ENCODE peak calls at places on chromosomes 1 and 21, in five cellular contexts. One of them, this sample, is unnamed. For H3K27me3, the result is how much of the 10 kb centered on the place peaks cover.

GRCh38 chr1:161092621-161093028 is 3.3 kb upstream of the NECTIN4 start:
- DNase-seq in breast epithelium: peak
- DNase-seq in transverse colon: no peak
- DNase-seq in left ventricle myocardium inferior: no peak
- DNase-seq in psoas muscle: no peak
- DNase-seq in this sample: no peak

GRCh38 chr1:75130865-75131592 is 3.2 kb upstream of the LHX8 start:
- DNase-seq in breast epithelium: no peak
- DNase-seq in transverse colon: no peak
- DNase-seq in left ventricle myocardium inferior: no peak
- DNase-seq in psoas muscle: no peak
- DNase-seq in this sample: peak

GRCh38 chr1:25936940-25937339 is 30.7 kb upstream of the STMN1 start:
- DNase-seq in breast epithelium: no peak
- DNase-seq in transverse colon: no peak
- DNase-seq in left ventricle myocardium inferior: no peak
- DNase-seq in psoas muscle: no peak
- DNase-seq in this sample: no peak

GRCh38 chr1:232388363-232388762 is 241.6 kb downstream of the SIPA1L2 start:
- DNase-seq in breast epithelium: no peak
- DNase-seq in transverse colon: no peak
- DNase-seq in left ventricle myocardium inferior: no peak
- DNase-seq in psoas muscle: no peak
- DNase-seq in this sample: no peak

GRCh38 chr1:67987046-67987799 is 63.2 kb downstream of the DIRAS3 start:
- DNase-seq in breast epithelium: no peak
- DNase-seq in transverse colon: no peak
- DNase-seq in left ventricle myocardium inferior: no peak
- DNase-seq in psoas muscle: no peak
- DNase-seq in this sample: no peak

GRCh38 chr1:68814067-68814466 is 317.2 kb upstream of the DEPDC1 start:
- DNase-seq in breast epithelium: no peak
- DNase-seq in transverse colon: no peak
- DNase-seq in left ventricle myocardium inferior: no peak
- DNase-seq in psoas muscle: no peak
- DNase-seq in this sample: no peak

GRCh38 chr1:107874221-107874620 is 90.8 kb downstream of the VAV3 start:
- DNase-seq in breast epithelium: no peak
- DNase-seq in transverse colon: no peak
- DNase-seq in left ventricle myocardium inferior: no peak
- DNase-seq in psoas muscle: no peak
- DNase-seq in this sample: no peak

GRCh38 chr1:41500378-41500777 is 15.9 kb upstream of the EDN2 start:
- DNase-seq in breast epithelium: peak
- DNase-seq in transverse colon: peak
- DNase-seq in left ventricle myocardium inferior: no peak
- DNase-seq in psoas muscle: peak
- DNase-seq in this sample: no peak

GRCh38 chr1:107551491-107551890 is 410.7 kb downstream of the NTNG1 start:
- DNase-seq in breast epithelium: no peak
- DNase-seq in transverse colon: no peak
- DNase-seq in left ventricle myocardium inferior: no peak
- DNase-seq in psoas muscle: no peak
- DNase-seq in this sample: no peak

GRCh38 chr21:25896657-25897056 is 161.9 kb downstream of the GABPA start:
- DNase-seq in breast epithelium: no peak
- DNase-seq in transverse colon: no peak
- DNase-seq in left ventricle myocardium inferior: no peak
- DNase-seq in psoas muscle: no peak
- DNase-seq in this sample: no peak

GRCh38 chr21:45407629-45408247 is 2.8 kb downstream of the COL18A1 start:
- DNase-seq in breast epithelium: no peak
- DNase-seq in transverse colon: no peak
- DNase-seq in left ventricle myocardium inferior: peak
- DNase-seq in psoas muscle: peak
- DNase-seq in this sample: no peak

GRCh38 chr1:145985502-145986439 is 10.6 kb downstream of the TXNIP start:
- DNase-seq in breast epithelium: peak
- DNase-seq in transverse colon: no peak
- DNase-seq in left ventricle myocardium inferior: peak
- DNase-seq in psoas muscle: peak
- DNase-seq in this sample: no peak

GRCh38 chr1:53535846-53536245 is 76.6 kb downstream of the DMRTB1 start:
- DNase-seq in breast epithelium: no peak
- DNase-seq in transverse colon: no peak
- DNase-seq in left ventricle myocardium inferior: no peak
- DNase-seq in psoas muscle: no peak
- DNase-seq in this sample: no peak

GRCh38 chr21:44527983-44528633 is 11.9 kb downstream of the KRTAP10-1 start:
- DNase-seq in breast epithelium: peak
- DNase-seq in transverse colon: no peak
- DNase-seq in left ventricle myocardium inferior: peak
- DNase-seq in psoas muscle: no peak
- DNase-seq in this sample: no peak

GRCh38 chr1:178644308-178645120 is 80.5 kb upstream of the RALGPS2 start:
- DNase-seq in breast epithelium: no peak
- DNase-seq in transverse colon: peak
- DNase-seq in left ventricle myocardium inferior: peak
- DNase-seq in psoas muscle: no peak
- DNase-seq in this sample: no peak

GRCh38 chr1:206933333-206933945 is 11.7 kb upstream of the FCMR start:
- DNase-seq in breast epithelium: no peak
- DNase-seq in transverse colon: peak
- DNase-seq in left ventricle myocardium inferior: no peak
- DNase-seq in psoas muscle: no peak
- DNase-seq in this sample: peak

GRCh38 chr1:53463961-53464899 is 5.0 kb downstream of the DMRTB1 start:
- DNase-seq in breast epithelium: no peak
- DNase-seq in transverse colon: no peak
- DNase-seq in left ventricle myocardium inferior: no peak
- DNase-seq in psoas muscle: no peak
- DNase-seq in this sample: no peak

GRCh38 chr1:206685256-206685748 is 597 bp downstream of the MAPKAPK2 start:
- DNase-seq in breast epithelium: no peak
- DNase-seq in transverse colon: no peak
- DNase-seq in left ventricle myocardium inferior: no peak
- DNase-seq in psoas muscle: peak
- DNase-seq in this sample: peak

GRCh38 chr1:44787506-44787905 is 464 bp downstream of the BEST4 start:
- DNase-seq in breast epithelium: no peak
- DNase-seq in transverse colon: no peak
- DNase-seq in left ventricle myocardium inferior: no peak
- DNase-seq in psoas muscle: no peak
- DNase-seq in this sample: no peak

GRCh38 chr1:219324629-219325367 is 151.1 kb downstream of the LYPLAL1 start:
- DNase-seq in breast epithelium: no peak
- DNase-seq in transverse colon: no peak
- DNase-seq in left ventricle myocardium inferior: no peak
- DNase-seq in psoas muscle: no peak
- DNase-seq in this sample: no peak

GRCh38 chr21:17427831-17428483 is 84.9 kb upstream of the CXADR start:
- DNase-seq in breast epithelium: no peak
- DNase-seq in transverse colon: no peak
- DNase-seq in left ventricle myocardium inferior: no peak
- DNase-seq in psoas muscle: no peak
- DNase-seq in this sample: no peak
- H3K27me3 ChIP-seq in breast epithelium: under half
- H3K27me3 ChIP-seq in transverse colon: under half
- H3K27me3 ChIP-seq in left ventricle myocardium inferior: under half
- H3K27me3 ChIP-seq in psoas muscle: under half
- H3K27me3 ChIP-seq in this sample: under half

GRCh38 chr1:154798645-154799044 is 71.4 kb downstream of the KCNN3 start:
- DNase-seq in breast epithelium: no peak
- DNase-seq in transverse colon: no peak
- DNase-seq in left ventricle myocardium inferior: no peak
- DNase-seq in psoas muscle: no peak
- DNase-seq in this sample: no peak

GRCh38 chr1:154796303-154796892 is 73.7 kb downstream of the KCNN3 start:
- DNase-seq in breast epithelium: no peak
- DNase-seq in transverse colon: no peak
- DNase-seq in left ventricle myocardium inferior: no peak
- DNase-seq in psoas muscle: no peak
- DNase-seq in this sample: no peak

GRCh38 chr1:154799188-154799587 is 70.9 kb downstream of the KCNN3 start:
- DNase-seq in breast epithelium: no peak
- DNase-seq in transverse colon: no peak
- DNase-seq in left ventricle myocardium inferior: no peak
- DNase-seq in psoas muscle: no peak
- DNase-seq in this sample: no peak

GRCh38 chr1:154794608-154795007 is 75.5 kb downstream of the KCNN3 start:
- DNase-seq in breast epithelium: no peak
- DNase-seq in transverse colon: no peak
- DNase-seq in left ventricle myocardium inferior: no peak
- DNase-seq in psoas muscle: no peak
- DNase-seq in this sample: no peak

GRCh38 chr1:154797175-154797574 is 72.9 kb downstream of the KCNN3 start:
- DNase-seq in breast epithelium: no peak
- DNase-seq in transverse colon: no peak
- DNase-seq in left ventricle myocardium inferior: no peak
- DNase-seq in psoas muscle: no peak
- DNase-seq in this sample: no peak
- H3K27me3 ChIP-seq in breast epithelium: under half
- H3K27me3 ChIP-seq in transverse colon: under half
- H3K27me3 ChIP-seq in left ventricle myocardium inferior: under half
- H3K27me3 ChIP-seq in psoas muscle: under half
- H3K27me3 ChIP-seq in this sample: under half

GRCh38 chr1:8285965-8286364 is 31.9 kb upstream of the SLC45A1 start:
- DNase-seq in breast epithelium: no peak
- DNase-seq in transverse colon: no peak
- DNase-seq in left ventricle myocardium inferior: no peak
- DNase-seq in psoas muscle: no peak
- DNase-seq in this sample: no peak
- H3K27me3 ChIP-seq in breast epithelium: under half
- H3K27me3 ChIP-seq in transverse colon: under half
- H3K27me3 ChIP-seq in left ventricle myocardium inferior: under half
- H3K27me3 ChIP-seq in psoas muscle: under half
- H3K27me3 ChIP-seq in this sample: under half

DNA sequence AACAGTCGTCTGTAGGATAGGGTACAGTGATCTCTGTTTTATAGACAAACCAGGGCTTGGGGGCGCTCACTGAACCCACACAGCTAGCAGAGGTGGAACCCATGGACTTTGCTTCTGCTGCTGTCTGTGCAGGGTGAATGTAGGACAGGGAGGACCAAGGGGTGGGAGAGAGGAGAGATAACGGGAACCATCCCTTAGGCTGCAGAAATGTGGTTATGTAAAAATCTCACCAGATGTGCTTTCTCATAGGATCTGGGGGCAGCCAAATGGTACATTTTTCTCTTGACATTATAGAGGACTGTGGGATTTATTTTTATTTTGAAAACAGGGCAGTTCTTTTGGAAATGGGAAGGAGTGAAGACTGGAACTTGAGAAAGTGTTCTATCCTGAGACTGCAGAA is 8.7 kb downstream of the NFASC start:
- DNase-seq in breast epithelium: no peak
- DNase-seq in transverse colon: no peak
- DNase-seq in left ventricle myocardium inferior: no peak
- DNase-seq in psoas muscle: no peak
- DNase-seq in this sample: no peak
- H3K27me3 ChIP-seq in breast epithelium: under half
- H3K27me3 ChIP-seq in transverse colon: under half
- H3K27me3 ChIP-seq in left ventricle myocardium inferior: under half
- H3K27me3 ChIP-seq in psoas muscle: under half
- H3K27me3 ChIP-seq in this sample: under half

DNA sequence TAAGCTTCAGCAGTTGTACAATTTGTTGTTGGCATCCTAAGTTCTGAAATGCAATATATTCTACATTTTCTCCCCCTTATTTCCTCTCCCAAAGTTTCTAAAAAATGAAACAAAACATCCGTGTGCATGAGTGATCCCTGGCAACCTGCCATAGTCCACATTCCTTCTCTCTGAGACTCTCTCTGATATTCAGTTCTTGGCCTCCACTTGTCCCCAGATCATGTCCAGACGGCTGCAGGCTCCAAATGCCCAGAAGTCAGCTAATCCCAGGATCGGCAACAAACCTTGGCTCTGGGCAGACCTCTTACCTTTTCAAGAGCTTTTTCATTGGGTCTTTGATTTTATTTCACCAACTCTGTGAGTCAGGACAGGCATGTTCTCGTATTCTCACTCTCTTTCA is 187.8 kb downstream of the ETS2 start:
- DNase-seq in breast epithelium: no peak
- DNase-seq in transverse colon: peak
- DNase-seq in left ventricle myocardium inferior: no peak
- DNase-seq in psoas muscle: peak
- DNase-seq in this sample: no peak
- H3K27me3 ChIP-seq in breast epithelium: under half
- H3K27me3 ChIP-seq in transverse colon: under half
- H3K27me3 ChIP-seq in left ventricle myocardium inferior: under half
- H3K27me3 ChIP-seq in psoas muscle: under half
- H3K27me3 ChIP-seq in this sample: under half

GRCh38 chr1:24315391-24315790 is 3.8 kb upstream of the GRHL3 start:
- DNase-seq in breast epithelium: no peak
- DNase-seq in transverse colon: no peak
- DNase-seq in left ventricle myocardium inferior: no peak
- DNase-seq in psoas muscle: no peak
- DNase-seq in this sample: no peak
- H3K27me3 ChIP-seq in breast epithelium: under half
- H3K27me3 ChIP-seq in transverse colon: under half
- H3K27me3 ChIP-seq in left ventricle myocardium inferior: half or more
- H3K27me3 ChIP-seq in psoas muscle: under half
- H3K27me3 ChIP-seq in this sample: under half

This sample was measured in neural progenitor cell.